ENCODE peak calls at places on chromosome X, in six cellular contexts. L, Y, K, G, P and M are unnamed samples.

GRCh38 chrX:13899607-13900006 is 82.7 kb upstream of the GPM6B start:
- DNase-seq in L (no peak), Y (no peak), K (no peak), G (no peak), P (no peak), M (no peak)

GRCh38 chrX:20274121-20274520 is 7.4 kb upstream of the RPS6KA3 start:
- DNase-seq in L (no peak), Y (no peak), K (no peak), G (no peak), P (no peak), M (no peak)

GRCh38 chrX:39953027-39953426 is 144.7 kb downstream of the BCOR start:
- DNase-seq in L (no peak), Y (no peak), K (no peak), G (no peak), P (no peak), M (no peak)

GRCh38 chrX:128975716-128976115 is 547.6 kb downstream of the SMARCA1 start:
- DNase-seq in L (no peak), Y (no peak), K (peak), G (peak), P (no peak), M (peak)

GRCh38 chrX:13540602-13541001 is 28.8 kb upstream of the EGFL6 start:
- DNase-seq in L (no peak), Y (no peak), K (no peak), G (no peak), P (no peak), M (no peak)

GRCh38 chrX:124388562-124388961 is 42.2 kb downstream of the SH2D1A start:
- DNase-seq in L (no peak), Y (peak), K (peak), G (peak), P (no peak), M (no peak)

GRCh38 chrX:132463411-132463810 is 25.4 kb downstream of the MBNL3 start:
- DNase-seq in L (no peak), Y (no peak), K (no peak), G (no peak), P (no peak), M (no peak)

GRCh38 chrX:53128097-53128749 is 34.3 kb downstream of the KANTR start:
- DNase-seq in L (no peak), Y (no peak), K (no peak), G (no peak), P (no peak), M (no peak)

GRCh38 chrX:33968611-33969010 is 163.5 kb downstream of the FAM47A start:
- DNase-seq in L (no peak), Y (no peak), K (no peak), G (no peak), P (no peak), M (no peak)

GRCh38 chrX:144494069-144494468 is 610.2 kb downstream of the UBE2NL start:
- DNase-seq in L (no peak), Y (no peak), K (no peak), G (no peak), P (no peak), M (no peak)

GRCh38 chrX:149185087-149185486 is 320.0 kb downstream of the IDS start:
- DNase-seq in L (no peak), Y (no peak), K (no peak), G (no peak), P (no peak), M (no peak)

GRCh38 chrX:48685416-48685815 is 1.8 kb downstream of the WAS start:
- DNase-seq in L (no peak), Y (no peak), K (no peak), G (no peak), P (no peak), M (no peak)

GRCh38 chrX:46873746-46874145 is 36.9 kb downstream of the RP2 start:
- DNase-seq in L (no peak), Y (no peak), K (no peak), G (no peak), P (no peak), M (no peak)

GRCh38 chrX:18574591-18574990 is 97.3 kb downstream of the RS1 start:
- DNase-seq in L (no peak), Y (no peak), K (no peak), G (no peak), P (peak), M (no peak)

GRCh38 chrX:55715847-55716246 is 1.7 kb upstream of the RRAGB start:
- DNase-seq in L (no peak), Y (no peak), K (no peak), G (peak), P (no peak), M (no peak)

GRCh38 chrX:24069877-24070276 is 15.1 kb downstream of the EIF2S3 start:
- DNase-seq in L (no peak), Y (no peak), K (no peak), G (no peak), P (no peak), M (no peak)

GRCh38 chrX:136953867-136954787 is 73.6 kb upstream of the RBMX start:
- DNase-seq in L (no peak), Y (peak), K (peak), G (peak), P (peak), M (peak)

GRCh38 chrX:109487640-109488039 is 5.8 kb upstream of the GUCY2F start:
- DNase-seq in L (no peak), Y (no peak), K (no peak), G (no peak), P (no peak), M (no peak)

GRCh38 chrX:42462917-42463316 is 315.0 kb downstream of the PPP1R2C start:
- DNase-seq in L (no peak), Y (no peak), K (no peak), G (no peak), P (no peak), M (no peak)

GRCh38 chrX:101051549-101052302 is at the start of gene TRMT2B:
- DNase-seq in L (peak), Y (peak), K (peak), G (peak), P (peak), M (peak)

GRCh38 chrX:110046971-110047370 is 44.1 kb downstream of the TMEM164 start:
- DNase-seq in L (no peak), Y (no peak), K (no peak), G (no peak), P (no peak), M (no peak)

GRCh38 chrX:47217121-47217851 is 1.2 kb upstream of the CDK16 start:
- DNase-seq in L (peak), Y (no peak), K (no peak), G (no peak), P (peak), M (no peak)

GRCh38 chrX:73930300-73930699 is 367.3 kb downstream of the CHIC1 start:
- DNase-seq in L (no peak), Y (no peak), K (no peak), G (no peak), P (no peak), M (no peak)

GRCh38 chrX:71604141-71604540 is 14.2 kb downstream of the CXCR3 start:
- DNase-seq in L (no peak), Y (no peak), K (no peak), G (no peak), P (no peak), M (no peak)

GRCh38 chrX:153764786-153765137 is 713 bp downstream of the PLXNB3 start:
- DNase-seq in L (no peak), Y (no peak), K (no peak), G (no peak), P (peak), M (no peak)

GRCh38 chrX:86930419-86930818 is 587.2 kb upstream of the KLHL4 start:
- DNase-seq in L (no peak), Y (no peak), K (no peak), G (no peak), P (no peak), M (no peak)

GRCh38 chrX:68396953-68397352 is 36.3 kb downstream of the OPHN1 start:
- DNase-seq in L (no peak), Y (no peak), K (no peak), G (no peak), P (no peak), M (no peak)